ENCODE peak calls at places on chromosomes 1 and 21, in six cellular contexts. One of them, this sample, is unnamed.

GRCh38 chr1:15680131-15680530 is 4.0 kb upstream of the PLEKHM2 start:
- DNase-seq in sciatic nerve: no peak
- DNase-seq in AG04450: peak
- DNase-seq in anterior cingulate cortex: no peak
- DNase-seq in heart right ventricle: no peak
- DNase-seq in activated gamma-delta T cell: no peak
- DNase-seq in this sample: peak

GRCh38 chr1:193754732-193755427 is 568.5 kb upstream of the B3GALT2 start:
- DNase-seq in activated gamma-delta T cell: no peak
- DNase-seq in sciatic nerve: no peak
- DNase-seq in anterior cingulate cortex: no peak
- DNase-seq in AG04450: no peak
- DNase-seq in heart right ventricle: no peak
- DNase-seq in this sample: no peak

GRCh38 chr1:224623743-224624333 is 7.7 kb downstream of the CNIH3 start:
- DNase-seq in anterior cingulate cortex: no peak
- DNase-seq in AG04450: peak
- DNase-seq in heart right ventricle: no peak
- DNase-seq in sciatic nerve: no peak
- DNase-seq in activated gamma-delta T cell: no peak
- DNase-seq in this sample: no peak

GRCh38 chr1:183593356-183593755 is 3.1 kb upstream of the NCF2 start:
- DNase-seq in heart right ventricle: no peak
- DNase-seq in AG04450: no peak
- DNase-seq in activated gamma-delta T cell: no peak
- DNase-seq in anterior cingulate cortex: no peak
- DNase-seq in sciatic nerve: no peak
- DNase-seq in this sample: no peak

GRCh38 chr1:44531785-44532566 is 126.9 kb downstream of the RNF220 start:
- DNase-seq in heart right ventricle: no peak
- DNase-seq in anterior cingulate cortex: no peak
- DNase-seq in sciatic nerve: no peak
- DNase-seq in activated gamma-delta T cell: no peak
- DNase-seq in AG04450: no peak
- DNase-seq in this sample: no peak

GRCh38 chr21:36288651-36289243 is 31.2 kb upstream of the MORC3 start:
- DNase-seq in activated gamma-delta T cell: no peak
- DNase-seq in anterior cingulate cortex: no peak
- DNase-seq in heart right ventricle: no peak
- DNase-seq in sciatic nerve: no peak
- DNase-seq in AG04450: no peak
- DNase-seq in this sample: no peak

GRCh38 chr1:58895082-58895481 is 111.2 kb upstream of the JUN start:
- DNase-seq in AG04450: no peak
- DNase-seq in sciatic nerve: peak
- DNase-seq in heart right ventricle: no peak
- DNase-seq in anterior cingulate cortex: no peak
- DNase-seq in activated gamma-delta T cell: no peak
- DNase-seq in this sample: no peak

GRCh38 chr1:230641346-230641745 is 935 bp upstream of the COG2 start:
- DNase-seq in heart right ventricle: no peak
- DNase-seq in anterior cingulate cortex: no peak
- DNase-seq in activated gamma-delta T cell: no peak
- DNase-seq in AG04450: no peak
- DNase-seq in sciatic nerve: no peak
- DNase-seq in this sample: no peak

GRCh38 chr1:91948501-91949355 is 473 bp upstream of the BRDT start:
- DNase-seq in anterior cingulate cortex: no peak
- DNase-seq in activated gamma-delta T cell: peak
- DNase-seq in heart right ventricle: no peak
- DNase-seq in AG04450: no peak
- DNase-seq in sciatic nerve: no peak
- DNase-seq in this sample: no peak

GRCh38 chr1:5751833-5752714 is 240.2 kb downstream of the NPHP4 start:
- DNase-seq in activated gamma-delta T cell: no peak
- DNase-seq in heart right ventricle: no peak
- DNase-seq in anterior cingulate cortex: no peak
- DNase-seq in AG04450: no peak
- DNase-seq in sciatic nerve: peak
- DNase-seq in this sample: peak

GRCh38 chr21:28336299-28336698 is 656.4 kb downstream of the LTN1 start:
- DNase-seq in activated gamma-delta T cell: no peak
- DNase-seq in heart right ventricle: no peak
- DNase-seq in sciatic nerve: no peak
- DNase-seq in anterior cingulate cortex: peak
- DNase-seq in AG04450: peak
- DNase-seq in this sample: no peak

GRCh38 chr1:196660912-196661311 is 9.1 kb downstream of the CFH start:
- DNase-seq in anterior cingulate cortex: no peak
- DNase-seq in heart right ventricle: no peak
- DNase-seq in sciatic nerve: no peak
- DNase-seq in AG04450: peak
- DNase-seq in activated gamma-delta T cell: no peak
- DNase-seq in this sample: no peak